ENCODE peak calls at places on chromosomes 11 and 22, in four cellular contexts. P is fibroblast of lung, U is stomach, V is GM23248. B is an unnamed sample.

GRCh38 chr11:69131644-69132300 is 24.0 kb upstream of the SMIM38 start:
- DNase-seq in P (peak; percentile 73), U (peak; percentile 87), V (peak; percentile 79), B (peak; percentile 70)

GRCh38 chr22:26466196-26466595 is 17.4 kb downstream of the HPS4 start:
- DNase-seq in P (no peak), U (no peak), V (peak; percentile 29), B (no peak)

GRCh38 chr11:12330491-12331231 is 46.7 kb upstream of the PARVA start:
- DNase-seq in P (peak; percentile 2), U (no peak), V (peak; percentile 30), B (no peak)

GRCh38 chr11:45089251-45089650 is 57.2 kb upstream of the PRDM11 start:
- DNase-seq in P (peak; percentile 99), U (peak; percentile 33), V (peak; percentile 97), B (peak; percentile 89)

GRCh38 chr11:57779275-57779674 is 17.7 kb downstream of the CTNND1 start:
- DNase-seq in P (no peak), U (peak; percentile 56), V (peak; percentile 76), B (no peak)

GRCh38 chr22:40509401-40510134 is 127.0 kb downstream of the MRTFA start:
- DNase-seq in P (peak; percentile 99), U (peak; percentile 34), V (peak; percentile 86), B (no peak)

GRCh38 chr11:119223856-119224255 is 17.7 kb downstream of the CBL start:
- DNase-seq in P (peak; percentile 28), U (no peak), V (peak; percentile 50), B (no peak)

GRCh38 chr11:118928870-118929495 is 3.3 kb upstream of the BCL9L start:
- DNase-seq in P (peak; percentile 53), U (no peak), V (peak; percentile 79), B (no peak)

GRCh38 chr11:60946601-60947265 is 5.2 kb downstream of the SLC15A3 start:
- DNase-seq in P (no peak), U (no peak), V (no peak), B (no peak)

GRCh38 chr22:27241430-27242110 is 560.0 kb downstream of the MN1 start:
- DNase-seq in P (no peak), U (peak; percentile 43), V (peak; percentile 32), B (no peak)

GRCh38 chr11:10856689-10857603 is 907 bp downstream of the ZBED5 start:
- DNase-seq in P (peak; percentile 34), U (peak; percentile 27), V (peak; percentile 65), B (peak; percentile 60)

GRCh38 chr22:40218723-40219294 is 41.1 kb downstream of the TNRC6B start:
- DNase-seq in P (no peak), U (no peak), V (no peak), B (no peak)

GRCh38 chr22:42515896-42516295 is 3.7 kb downstream of the RRP7A start:
- DNase-seq in P (no peak), U (no peak), V (no peak), B (no peak)

GRCh38 chr11:117970400-117971024 is 15.7 kb upstream of the IL10RA start:
- DNase-seq in P (no peak), U (no peak), V (no peak), B (no peak)

GRCh38 chr11:20156280-20156875 is 3.9 kb downstream of the DBX1 start:
- DNase-seq in P (no peak), U (no peak), V (no peak), B (no peak)

GRCh38 chr22:36584666-36585065 is 55.7 kb upstream of the EIF3D start:
- DNase-seq in P (no peak), U (no peak), V (no peak), B (no peak)

GRCh38 chr11:96063886-96064285 is 140.0 kb upstream of the MTMR2 start:
- DNase-seq in P (no peak), U (no peak), V (no peak), B (no peak)

GRCh38 chr11:64849600-64850356 is 5.3 kb upstream of the CDC42BPG start:
- DNase-seq in P (peak; percentile 69), U (no peak), V (peak; percentile 43), B (no peak)

GRCh38 chr11:64848214-64848778 is 3.8 kb upstream of the CDC42BPG start:
- DNase-seq in P (no peak), U (no peak), V (no peak), B (no peak)

GRCh38 chr11:64846998-64847666 is 2.7 kb upstream of the CDC42BPG start:
- DNase-seq in P (peak; percentile 85), U (peak; percentile 95), V (peak; percentile 91), B (peak; percentile 86)

GRCh38 chr11:64850979-64851567 is 6.6 kb upstream of the CDC42BPG start:
- DNase-seq in P (peak; percentile 50), U (peak; percentile 51), V (peak; percentile 65), B (no peak)

GRCh38 chr11:64848779-64849599 is 4.5 kb upstream of the CDC42BPG start:
- DNase-seq in P (no peak), U (peak; percentile 89), V (no peak), B (no peak)
- H3K4me1 ChIP-seq in P (peaks cover 19% of the 10 kb centered on the region), U (peaks cover 87% of the 10 kb centered on the region), V (peaks cover 17% of the 10 kb centered on the region), B (peaks cover 82% of the 10 kb centered on the region)

DNA sequence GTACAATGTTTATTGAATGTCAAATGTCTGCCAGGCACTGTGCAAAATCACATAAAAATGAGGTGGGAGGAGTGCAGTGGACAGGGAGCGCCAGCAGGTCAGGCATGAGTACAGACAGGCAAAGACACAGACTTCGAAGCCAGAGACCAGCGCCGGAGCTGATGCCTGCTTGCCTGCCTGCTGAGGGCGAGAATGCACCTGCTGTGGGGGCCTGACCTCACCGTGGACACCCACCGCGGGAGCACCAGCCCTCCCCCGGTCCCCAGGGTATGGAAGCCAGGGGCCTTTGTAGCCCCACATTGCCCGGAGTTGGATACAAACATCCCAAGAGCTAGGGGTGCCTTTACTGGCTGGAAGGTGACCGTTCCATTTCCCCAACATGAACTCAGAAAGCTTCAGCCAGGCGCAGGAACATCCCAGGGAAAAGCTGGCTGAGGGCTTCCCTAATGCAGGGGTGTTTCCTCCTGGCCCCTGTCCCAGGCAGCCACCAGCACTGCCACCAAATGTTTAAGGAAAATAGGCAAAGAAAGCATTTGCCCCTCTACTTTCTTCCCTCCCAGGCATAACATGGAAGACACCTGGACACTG is 17.9 kb downstream of the IFITM10 start:
- DNase-seq in P (no peak), U (no peak), V (peak; percentile 18), B (no peak)
- H3K27me3 ChIP-seq in P (peaks cover 6% of the 10 kb centered on the region), U (peaks cover 41% of the 10 kb centered on the region), V (peaks cover 18% of the 10 kb centered on the region), B (no peaks in the 10 kb centered on the region)

GRCh38 chr22:49951678-49951985 is 8.9 kb upstream of the PIM3 start:
- DNase-seq in P (no peak), U (peak; percentile 51), V (no peak), B (no peak)
- H3K4me1 ChIP-seq in P (peaks cover 14% of the 10 kb centered on the region), U (peaks cover 59% of the 10 kb centered on the region), V (peaks cover 11% of the 10 kb centered on the region), B (peaks cover 48% of the 10 kb centered on the region)

GRCh38 chr11:70398834-70399680 is 728 bp downstream of the CTTN start:
- DNase-seq in P (no peak), U (peak; percentile 37), V (no peak), B (no peak)
- H3K27me3 ChIP-seq in P (no peaks in the 10 kb centered on the region), U (no peaks in the 10 kb centered on the region), V (no peaks in the 10 kb centered on the region), B (no peaks in the 10 kb centered on the region)

GRCh38 chr11:63906585-63906984 is 10.4 kb downstream of the RCOR2 start:
- DNase-seq in P (no peak), U (peak; percentile 37), V (peak; percentile 46), B (no peak)
- H3K4me1 ChIP-seq in P (peaks cover 3% of the 10 kb centered on the region), U (peaks cover 4% of the 10 kb centered on the region), V (no peaks in the 10 kb centered on the region), B (no peaks in the 10 kb centered on the region)

DNA sequence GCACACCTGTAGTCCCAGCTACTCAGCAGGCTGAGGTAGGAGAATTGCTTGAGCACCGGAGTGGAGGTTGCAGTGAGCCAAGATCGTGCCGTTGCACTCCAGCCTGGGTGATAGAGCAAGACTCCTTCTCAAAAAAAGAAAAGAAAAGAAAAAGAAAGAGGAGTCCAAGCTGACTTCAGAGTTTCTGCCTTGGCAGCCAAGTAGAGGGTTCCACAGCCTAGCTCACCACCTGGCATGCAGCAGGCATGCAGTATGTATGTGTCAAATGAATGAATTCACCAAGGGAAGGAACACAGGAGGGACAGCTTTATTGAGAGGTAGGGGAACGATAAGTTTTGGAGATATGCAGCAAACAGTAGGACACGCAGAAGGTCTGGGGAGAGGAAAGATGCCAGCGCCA is 230.4 kb downstream of the BUD13 start:
- DNase-seq in P (no peak), U (no peak), V (no peak), B (no peak)
- H3K27me3 ChIP-seq in P (no peaks in the 10 kb centered on the region), U (peaks cover 4% of the 10 kb centered on the region), V (peaks cover 6% of the 10 kb centered on the region), B (no peaks in the 10 kb centered on the region)

GRCh38 chr11:35383953-35384352 is 35.4 kb downstream of the SLC1A2 start:
- DNase-seq in P (no peak), U (no peak), V (no peak), B (no peak)
- H3K4me1 ChIP-seq in P (no peaks in the 10 kb centered on the region), U (no peaks in the 10 kb centered on the region), V (no peaks in the 10 kb centered on the region), B (peaks cover 5% of the 10 kb centered on the region)

GRCh38 chr11:64744544-64745218 is 739 bp upstream of the RASGRP2 start:
- DNase-seq in P (no peak), U (no peak), V (no peak), B (no peak)

GRCh38 chr11:64741393-64742086 is 2.4 kb downstream of the RASGRP2 start:
- DNase-seq in P (no peak), U (no peak), V (no peak), B (no peak)

GRCh38 chr11:64743591-64744543 is at the start of gene RASGRP2:
- DNase-seq in P (no peak), U (peak; percentile 74), V (peak; percentile 51), B (peak; percentile 81)

GRCh38 chr11:64742087-64742939 is 1.6 kb downstream of the RASGRP2 start:
- DNase-seq in P (no peak), U (no peak), V (peak; percentile 61), B (no peak)

DNA sequence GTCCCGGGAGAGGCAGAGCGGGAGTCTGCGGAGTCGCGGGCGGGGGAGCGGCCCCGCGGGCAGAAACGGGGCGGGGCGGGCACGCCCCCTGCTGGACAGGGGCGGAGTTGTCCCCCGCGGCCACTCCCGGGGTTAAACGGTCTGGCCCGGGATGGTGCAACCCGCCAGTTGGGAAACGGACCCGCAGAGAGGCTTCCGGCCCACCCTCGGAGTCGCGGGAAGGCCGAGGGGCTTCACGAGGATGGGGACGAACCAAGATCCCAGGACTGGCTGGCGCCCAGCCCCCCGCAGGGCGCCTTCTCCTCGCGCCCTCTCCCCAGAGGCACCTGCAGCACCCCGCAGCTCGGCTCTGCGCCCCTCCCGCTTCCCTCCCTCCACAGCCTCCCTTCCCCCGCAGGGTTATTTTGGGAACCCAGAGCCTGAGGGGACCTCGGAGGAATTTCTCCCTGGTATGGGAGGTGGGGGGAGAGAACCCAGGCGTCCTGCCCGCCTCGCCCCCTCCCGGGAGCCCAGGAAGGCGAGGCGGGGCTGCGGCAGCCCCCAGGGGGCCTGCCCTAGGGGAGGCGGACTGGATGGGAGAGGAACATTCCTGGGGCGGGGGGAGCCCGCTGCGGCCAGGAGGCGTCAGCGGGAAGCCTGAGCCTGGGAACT is 877 bp downstream of the RASGRP2 start:
- DNase-seq in P (no peak), U (peak; percentile 79), V (peak; percentile 64), B (peak; percentile 76)
- H3K27me3 ChIP-seq in P (peaks cover 18% of the 10 kb centered on the region), U (peaks cover 50% of the 10 kb centered on the region), V (peaks cover 43% of the 10 kb centered on the region), B (no peaks in the 10 kb centered on the region)